ENCODE peak calls at places on chromosomes 5 and 9, in eight cellular contexts. M, R, U, H, V, G, B and N are unnamed samples.

GRCh38 chr5:52672459-52672858 is 115.3 kb upstream of the ITGA1 start:
- DNase-seq in M (no peak), R (no peak), U (no peak), H (no peak), V (no peak), G (no peak), B (no peak), N (no peak)

GRCh38 chr5:26295541-26295940 is 742.8 kb downstream of the CDH9 start:
- DNase-seq in M (no peak), R (no peak), U (no peak), H (no peak), V (no peak), G (no peak), B (no peak), N (no peak)

GRCh38 chr9:79210541-79211243 is 361.1 kb upstream of the TLE4 start:
- DNase-seq in M (no peak), R (no peak), U (no peak), H (no peak), V (no peak), G (no peak), B (no peak), N (no peak)

GRCh38 chr5:154740483-154740882 is 14.7 kb upstream of the LARP1 start:
- DNase-seq in M (peak), R (peak), U (no peak), H (no peak), V (no peak), G (no peak), B (peak), N (no peak)

GRCh38 chr9:84139296-84140100 is 158.9 kb downstream of the RMI1 start:
- DNase-seq in M (peak), R (peak), U (no peak), H (no peak), V (no peak), G (no peak), B (no peak), N (no peak)

GRCh38 chr5:74288448-74289109 is 351.9 kb downstream of the ENC1 start:
- DNase-seq in M (peak), R (peak), U (no peak), H (no peak), V (no peak), G (no peak), B (no peak), N (no peak)

GRCh38 chr9:73845954-73846690 is 651.0 kb upstream of the RORB start:
- DNase-seq in M (no peak), R (no peak), U (no peak), H (no peak), V (no peak), G (no peak), B (no peak), N (no peak)

GRCh38 chr5:65395526-65396155 is 86.1 kb downstream of the ADAMTS6 start:
- DNase-seq in M (peak), R (peak), U (no peak), H (no peak), V (no peak), G (no peak), B (no peak), N (no peak)

GRCh38 chr5:110751902-110752762 is 13.3 kb downstream of the SLC25A46 start:
- DNase-seq in M (no peak), R (no peak), U (no peak), H (no peak), V (peak), G (no peak), B (no peak), N (no peak)

GRCh38 chr5:54217826-54218503 is 92.4 kb downstream of the ARL15 start:
- DNase-seq in M (peak), R (peak), U (peak), H (no peak), V (peak), G (no peak), B (no peak), N (no peak)

GRCh38 chr9:132575005-132575609 is 7.3 kb upstream of the BARHL1 start:
- DNase-seq in M (peak), R (peak), U (peak), H (peak), V (peak), G (no peak), B (peak), N (no peak)

GRCh38 chr5:53261245-53261644 is 151.7 kb upstream of the MOCS2 start:
- DNase-seq in M (no peak), R (no peak), U (no peak), H (no peak), V (no peak), G (no peak), B (no peak), N (no peak)

GRCh38 chr5:143562935-143563334 is 159.4 kb upstream of the NR3C1 start:
- DNase-seq in M (peak), R (peak), U (no peak), H (no peak), V (no peak), G (peak), B (no peak), N (no peak)

GRCh38 chr5:161889971-161890370 is 42.1 kb downstream of the GABRA1 start:
- DNase-seq in M (no peak), R (no peak), U (no peak), H (no peak), V (no peak), G (no peak), B (no peak), N (no peak)

GRCh38 chr9:32741706-32742105 is 41.6 kb upstream of the TMEM215 start:
- DNase-seq in M (no peak), R (peak), U (no peak), H (no peak), V (no peak), G (no peak), B (no peak), N (no peak)

GRCh38 chr9:133694686-133695085 is 43.5 kb downstream of the SARDH start:
- DNase-seq in M (no peak), R (no peak), U (no peak), H (no peak), V (no peak), G (no peak), B (no peak), N (no peak)

GRCh38 chr9:121727295-121728028 is 76.0 kb downstream of the DAB2IP start:
- DNase-seq in M (no peak), R (peak), U (no peak), H (no peak), V (no peak), G (no peak), B (no peak), N (no peak)
- TF ChIP-seq CTCF in M (no peak), R (no peak), U (no peak), H (no peak), V (no peak), G (no peak), B (no peak), N (no peak)

GRCh38 chr9:29850664-29851063 is 2277.4 kb upstream of the C9orf72 start:
- DNase-seq in M (no peak), R (no peak), U (no peak), H (no peak), V (no peak), G (no peak), B (no peak), N (no peak)
- TF ChIP-seq CTCF in M (no peak), R (no peak), U (no peak), H (peak), V (no peak), G (no peak), B (no peak), N (no peak)

GRCh38 chr9:3181049-3181953 is 337.4 kb upstream of the PUM3 start:
- DNase-seq in M (no peak), R (peak), U (no peak), H (peak), V (peak), G (no peak), B (no peak), N (no peak)
- TF ChIP-seq CTCF in M (no peak), R (no peak), U (peak), H (peak), V (no peak), G (no peak), B (peak), N (no peak)

GRCh38 chr9:121105531-121105930 is 30.8 kb downstream of the CNTRL start:
- DNase-seq in M (no peak), R (no peak), U (no peak), H (no peak), V (no peak), G (no peak), B (no peak), N (no peak)

GRCh38 chr9:121107881-121108280 is 33.1 kb downstream of the CNTRL start:
- DNase-seq in M (no peak), R (no peak), U (no peak), H (no peak), V (no peak), G (no peak), B (no peak), N (no peak)

GRCh38 chr9:121107041-121107440 is 32.3 kb downstream of the CNTRL start:
- DNase-seq in M (no peak), R (peak), U (peak), H (no peak), V (no peak), G (no peak), B (no peak), N (no peak)
- TF ChIP-seq CTCF in M (peak), R (peak), U (peak), H (peak), V (no peak), G (no peak), B (no peak), N (no peak)

GRCh38 chr9:81685763-81686613 is 3.4 kb downstream of the TLE1 start:
- DNase-seq in M (peak), R (peak), U (no peak), H (no peak), V (no peak), G (no peak), B (no peak), N (no peak)

GRCh38 chr9:81690251-81690851 is 1.0 kb upstream of the TLE1 start:
- DNase-seq in M (no peak), R (peak), U (no peak), H (peak), V (no peak), G (peak), B (peak), N (no peak)

GRCh38 chr9:81687521-81688261 is 1.7 kb downstream of the TLE1 start:
- DNase-seq in M (no peak), R (peak), U (no peak), H (peak), V (peak), G (peak), B (no peak), N (no peak)

GRCh38 chr9:81686614-81687520 is 2.5 kb downstream of the TLE1 start:
- DNase-seq in M (peak), R (peak), U (peak), H (peak), V (peak), G (peak), B (peak), N (peak)

DNA sequence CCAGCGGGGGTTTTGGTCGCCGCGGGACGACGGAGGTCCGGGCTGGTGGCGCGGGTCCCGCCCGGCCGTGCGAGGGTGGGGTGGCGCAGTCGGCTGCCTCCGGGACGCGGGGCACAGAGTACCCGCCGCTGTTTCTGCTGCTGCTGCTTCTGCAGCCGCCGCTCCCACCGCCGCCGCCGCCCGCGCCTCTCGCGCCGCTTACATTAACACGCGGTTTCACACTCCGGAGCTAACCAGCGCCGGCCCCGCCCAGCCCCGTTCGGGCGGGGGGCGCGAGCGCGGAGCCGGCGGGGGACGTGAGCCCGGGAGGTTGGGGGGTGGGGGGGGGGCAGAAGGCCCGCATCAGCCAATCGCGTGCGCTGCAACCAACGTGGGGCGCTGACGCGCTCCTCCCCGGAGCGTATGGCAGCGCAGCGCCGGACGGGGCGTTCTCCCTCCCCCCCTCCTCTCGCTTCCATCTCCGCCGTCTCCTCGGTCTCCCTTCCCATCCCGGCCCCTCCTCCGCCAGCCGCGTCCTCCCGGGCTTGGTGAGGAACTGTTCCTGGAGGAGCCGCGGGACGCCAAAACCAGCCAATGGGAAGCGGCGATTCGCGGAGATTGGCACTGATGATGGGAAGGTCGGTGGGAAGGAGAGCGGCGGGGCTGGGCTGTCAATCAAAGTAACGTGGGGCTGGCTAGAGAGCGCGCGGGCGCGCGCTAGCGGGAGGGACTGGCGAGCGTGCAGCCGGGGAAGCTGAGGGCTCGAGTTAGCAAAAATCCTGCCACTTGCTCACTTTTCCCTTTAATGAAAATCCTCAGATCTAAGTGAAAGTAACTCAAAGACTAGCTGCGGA is at the start of gene TLE1:
- DNase-seq in M (peak), R (peak), U (peak), H (peak), V (peak), G (peak), B (peak), N (peak)
- TF ChIP-seq CTCF in M (no peak), R (no peak), U (no peak), H (no peak), V (no peak), G (no peak), B (no peak), N (no peak)

DNA sequence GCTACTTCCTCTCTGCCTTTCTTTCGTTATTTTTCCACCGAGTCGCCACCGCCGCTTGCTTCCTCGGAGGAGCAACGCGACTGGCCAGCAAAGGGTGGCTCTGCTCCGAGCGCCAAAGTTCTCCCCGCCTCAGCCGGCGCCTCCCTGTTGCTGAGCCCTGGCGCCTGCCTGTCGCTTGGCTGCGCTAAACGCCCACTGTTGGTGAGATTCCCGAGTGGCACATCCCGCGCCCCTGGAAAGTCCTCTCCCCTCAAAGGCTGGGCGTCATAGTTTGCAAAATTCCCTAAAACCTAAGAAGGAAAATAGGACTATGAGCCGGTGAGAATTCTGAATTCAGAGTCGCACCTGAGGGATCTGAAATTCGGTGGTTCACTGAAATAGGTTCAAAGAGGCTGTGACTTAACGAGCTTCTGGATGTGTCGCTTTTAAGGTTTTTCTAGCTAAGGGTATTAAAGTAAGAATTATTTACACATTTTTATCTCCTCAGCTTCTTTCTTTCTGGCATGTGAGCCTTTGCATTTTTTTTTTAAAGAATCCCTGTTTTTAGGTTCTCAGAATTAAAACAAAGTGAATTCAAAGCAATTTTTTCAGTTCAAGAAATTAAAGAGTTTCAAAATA is at the start of gene GRIN3A:
- DNase-seq in M (no peak), R (no peak), U (no peak), H (no peak), V (no peak), G (no peak), B (no peak), N (no peak)
- TF ChIP-seq CTCF in M (no peak), R (no peak), U (no peak), H (no peak), V (no peak), G (no peak), B (peak), N (no peak)

GRCh38 chr9:19946446-19947109 is 157.7 kb upstream of the SLC24A2 start:
- DNase-seq in M (peak), R (peak), U (no peak), H (no peak), V (no peak), G (no peak), B (no peak), N (no peak)
- TF ChIP-seq CTCF in M (peak), R (peak), U (no peak), H (peak), V (no peak), G (no peak), B (peak), N (no peak)

GRCh38 chr5:113825143-113825542 is 311.6 kb downstream of the YTHDC2 start:
- DNase-seq in M (no peak), R (no peak), U (no peak), H (no peak), V (no peak), G (no peak), B (no peak), N (no peak)

DNA sequence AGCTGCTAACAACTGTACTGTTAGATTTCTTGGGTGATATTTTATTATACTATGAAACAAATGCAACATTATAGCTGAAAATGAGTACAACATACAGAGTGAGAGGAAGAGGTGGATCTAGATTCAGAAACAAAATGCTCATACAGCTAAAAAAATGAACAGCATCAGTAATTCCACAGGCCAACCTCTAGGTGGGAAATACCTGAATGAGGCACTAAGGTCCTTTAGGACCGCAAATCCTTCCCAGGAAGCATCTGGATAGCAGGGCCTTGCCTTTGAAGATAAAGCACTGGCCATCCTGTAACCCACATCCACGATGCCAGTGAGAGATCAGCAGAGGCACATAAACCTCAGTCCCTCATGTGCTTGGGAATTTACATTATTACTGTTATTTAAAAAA is 310.8 kb downstream of the YTHDC2 start:
- DNase-seq in M (no peak), R (no peak), U (peak), H (no peak), V (no peak), G (no peak), B (no peak), N (no peak)
- TF ChIP-seq CTCF in M (no peak), R (no peak), U (no peak), H (peak), V (no peak), G (no peak), B (no peak), N (no peak)

GRCh38 chr5:90477073-90477472 is 2.4 kb downstream of the POLR3G start:
- DNase-seq in M (no peak), R (no peak), U (no peak), H (no peak), V (no peak), G (no peak), B (no peak), N (no peak)

GRCh38 chr5:90475436-90475980 is 844 bp downstream of the POLR3G start:
- DNase-seq in M (no peak), R (no peak), U (no peak), H (no peak), V (no peak), G (no peak), B (no peak), N (no peak)

GRCh38 chr5:90473321-90474234 is 993 bp downstream of the MBLAC2 start:
- DNase-seq in M (no peak), R (peak), U (no peak), H (no peak), V (peak), G (peak), B (no peak), N (peak)

GRCh38 chr5:90472783-90473182 is 1.8 kb downstream of the MBLAC2 start:
- DNase-seq in M (no peak), R (no peak), U (no peak), H (no peak), V (no peak), G (no peak), B (no peak), N (no peak)

GRCh38 chr5:90474235-90475107 is at the start of the genes MBLAC2 and POLR3G:
- DNase-seq in M (peak), R (peak), U (peak), H (peak), V (peak), G (peak), B (peak), N (peak)
- TF ChIP-seq CTCF in M (peak), R (peak), U (no peak), H (peak), V (no peak), G (no peak), B (peak), N (no peak)

GRCh38 chr5:181056431-181056830 is 16.4 kb downstream of the BTNL9 start:
- DNase-seq in M (no peak), R (no peak), U (no peak), H (no peak), V (peak), G (no peak), B (no peak), N (no peak)
- TF ChIP-seq CTCF in M (no peak), R (no peak), U (no peak), H (no peak), V (no peak), G (no peak), B (no peak), N (no peak)